ENCODE peak calls at places on chromosomes 3 and 15, in nine cellular contexts. One of them, this sample, is unnamed.

GRCh38 chr3:62445267-62445666 is 71.9 kb upstream of the FEZF2 start:
- DNase-seq in left ventricle myocardium inferior: no peak
- DNase-seq in mesothelial cell of epicardium: no peak
- DNase-seq in breast epithelium: no peak
- DNase-seq in A549: no peak
- DNase-seq in fibroblast of lung: peak; percentile 70
- DNase-seq in spleen: no peak
- DNase-seq in thoracic aorta: no peak
- DNase-seq in AG04450: no peak
- DNase-seq in this sample: peak; percentile 38

GRCh38 chr3:147141516-147141915 is 264.8 kb downstream of the ZIC4 start:
- DNase-seq in mesothelial cell of epicardium: no peak
- DNase-seq in A549: no peak
- DNase-seq in spleen: no peak
- DNase-seq in breast epithelium: no peak
- DNase-seq in left ventricle myocardium inferior: no peak
- DNase-seq in thoracic aorta: no peak
- DNase-seq in AG04450: no peak
- DNase-seq in fibroblast of lung: no peak
- DNase-seq in this sample: no peak

GRCh38 chr15:48617619-48618018 is 27.9 kb downstream of the FBN1 start:
- DNase-seq in mesothelial cell of epicardium: no peak
- DNase-seq in thoracic aorta: no peak
- DNase-seq in A549: no peak
- DNase-seq in spleen: peak; percentile 71
- DNase-seq in fibroblast of lung: peak; percentile 95
- DNase-seq in left ventricle myocardium inferior: peak; percentile 22
- DNase-seq in breast epithelium: no peak
- DNase-seq in AG04450: peak; percentile 90
- DNase-seq in this sample: peak; percentile 85

GRCh38 chr3:190094201-190094718 is 26.4 kb downstream of the P3H2 start:
- DNase-seq in left ventricle myocardium inferior: no peak
- DNase-seq in thoracic aorta: peak; percentile 31
- DNase-seq in breast epithelium: no peak
- DNase-seq in AG04450: no peak
- DNase-seq in mesothelial cell of epicardium: no peak
- DNase-seq in fibroblast of lung: peak; percentile 73
- DNase-seq in spleen: no peak
- DNase-seq in A549: no peak
- DNase-seq in this sample: peak; percentile 54

GRCh38 chr3:52001443-52001974 is 5.8 kb upstream of the RPL29 start:
- DNase-seq in mesothelial cell of epicardium: peak; percentile 94
- DNase-seq in left ventricle myocardium inferior: peak; percentile 77
- DNase-seq in thoracic aorta: no peak
- DNase-seq in fibroblast of lung: peak; percentile 54
- DNase-seq in A549: peak; percentile 85
- DNase-seq in AG04450: no peak
- DNase-seq in spleen: peak; percentile 94
- DNase-seq in breast epithelium: peak; percentile 56
- DNase-seq in this sample: peak; percentile 80

GRCh38 chr15:39896837-39897236 is 23.2 kb downstream of the GPR176 start:
- DNase-seq in left ventricle myocardium inferior: no peak
- DNase-seq in mesothelial cell of epicardium: no peak
- DNase-seq in breast epithelium: no peak
- DNase-seq in thoracic aorta: no peak
- DNase-seq in fibroblast of lung: peak; percentile 88
- DNase-seq in A549: no peak
- DNase-seq in AG04450: no peak
- DNase-seq in spleen: no peak
- DNase-seq in this sample: peak; percentile 36

GRCh38 chr3:182259579-182259978 is 533.7 kb upstream of the ATP11B start:
- DNase-seq in thoracic aorta: no peak
- DNase-seq in fibroblast of lung: no peak
- DNase-seq in mesothelial cell of epicardium: no peak
- DNase-seq in AG04450: no peak
- DNase-seq in spleen: no peak
- DNase-seq in left ventricle myocardium inferior: peak; percentile 14
- DNase-seq in breast epithelium: no peak
- DNase-seq in A549: no peak
- DNase-seq in this sample: no peak

GRCh38 chr3:4358273-4358672 is 55.1 kb downstream of the SETMAR start:
- DNase-seq in left ventricle myocardium inferior: no peak
- DNase-seq in spleen: no peak
- DNase-seq in mesothelial cell of epicardium: no peak
- DNase-seq in AG04450: no peak
- DNase-seq in fibroblast of lung: no peak
- DNase-seq in A549: no peak
- DNase-seq in thoracic aorta: no peak
- DNase-seq in breast epithelium: no peak
- DNase-seq in this sample: no peak

GRCh38 chr3:185820973-185821758 is 3.7 kb downstream of the IGF2BP2 start:
- DNase-seq in breast epithelium: no peak
- DNase-seq in left ventricle myocardium inferior: no peak
- DNase-seq in thoracic aorta: no peak
- DNase-seq in fibroblast of lung: peak; percentile 92
- DNase-seq in A549: peak; percentile 42
- DNase-seq in spleen: no peak
- DNase-seq in AG04450: peak; percentile 78
- DNase-seq in mesothelial cell of epicardium: no peak
- DNase-seq in this sample: peak; percentile 82

GRCh38 chr15:71802770-71803169 is 7.6 kb upstream of the NR2E3 start:
- DNase-seq in left ventricle myocardium inferior: no peak
- DNase-seq in A549: no peak
- DNase-seq in fibroblast of lung: no peak
- DNase-seq in breast epithelium: no peak
- DNase-seq in AG04450: no peak
- DNase-seq in thoracic aorta: no peak
- DNase-seq in spleen: no peak
- DNase-seq in mesothelial cell of epicardium: no peak
- DNase-seq in this sample: no peak

GRCh38 chr3:54213910-54214309 is 91.6 kb downstream of the CACNA2D3 start:
- DNase-seq in spleen: no peak
- DNase-seq in left ventricle myocardium inferior: no peak
- DNase-seq in breast epithelium: no peak
- DNase-seq in mesothelial cell of epicardium: no peak
- DNase-seq in A549: peak; percentile 2
- DNase-seq in fibroblast of lung: no peak
- DNase-seq in AG04450: no peak
- DNase-seq in thoracic aorta: no peak
- DNase-seq in this sample: no peak

GRCh38 chr3:98563661-98564281 is 29.6 kb downstream of the CPOX start:
- DNase-seq in left ventricle myocardium inferior: no peak
- DNase-seq in spleen: no peak
- DNase-seq in fibroblast of lung: peak; percentile 60
- DNase-seq in mesothelial cell of epicardium: no peak
- DNase-seq in A549: no peak
- DNase-seq in breast epithelium: no peak
- DNase-seq in thoracic aorta: no peak
- DNase-seq in AG04450: no peak
- DNase-seq in this sample: peak; percentile 71

GRCh38 chr15:66786222-66786621 is 84.2 kb downstream of the SMAD6 start:
- DNase-seq in spleen: no peak
- DNase-seq in left ventricle myocardium inferior: no peak
- DNase-seq in mesothelial cell of epicardium: no peak
- DNase-seq in fibroblast of lung: no peak
- DNase-seq in AG04450: no peak
- DNase-seq in breast epithelium: no peak
- DNase-seq in A549: no peak
- DNase-seq in thoracic aorta: no peak
- DNase-seq in this sample: no peak

GRCh38 chr3:30476373-30477082 is 129.9 kb upstream of the TGFBR2 start:
- DNase-seq in thoracic aorta: no peak
- DNase-seq in left ventricle myocardium inferior: no peak
- DNase-seq in spleen: no peak
- DNase-seq in breast epithelium: no peak
- DNase-seq in mesothelial cell of epicardium: no peak
- DNase-seq in A549: peak; percentile 43
- DNase-seq in AG04450: no peak
- DNase-seq in fibroblast of lung: peak; percentile 72
- DNase-seq in this sample: peak; percentile 73

GRCh38 chr3:132892956-132893355 is 145.2 kb upstream of the TMEM108 start:
- DNase-seq in A549: no peak
- DNase-seq in left ventricle myocardium inferior: no peak
- DNase-seq in mesothelial cell of epicardium: no peak
- DNase-seq in thoracic aorta: no peak
- DNase-seq in AG04450: no peak
- DNase-seq in spleen: no peak
- DNase-seq in fibroblast of lung: no peak
- DNase-seq in breast epithelium: peak; percentile 41
- DNase-seq in this sample: no peak

GRCh38 chr15:56468271-56468912 is 3.5 kb upstream of the MNS1 start:
- DNase-seq in spleen: no peak
- DNase-seq in left ventricle myocardium inferior: no peak
- DNase-seq in A549: no peak
- DNase-seq in fibroblast of lung: peak; percentile 42
- DNase-seq in breast epithelium: no peak
- DNase-seq in mesothelial cell of epicardium: no peak
- DNase-seq in thoracic aorta: no peak
- DNase-seq in AG04450: no peak
- DNase-seq in this sample: peak; percentile 38

GRCh38 chr3:197835509-197835908 is 44.5 kb downstream of the LRCH3 start:
- DNase-seq in mesothelial cell of epicardium: no peak
- DNase-seq in AG04450: no peak
- DNase-seq in A549: no peak
- DNase-seq in spleen: no peak
- DNase-seq in left ventricle myocardium inferior: no peak
- DNase-seq in breast epithelium: no peak
- DNase-seq in fibroblast of lung: no peak
- DNase-seq in thoracic aorta: no peak
- DNase-seq in this sample: no peak

GRCh38 chr3:155676252-155676981 is 68.5 kb downstream of the PLCH1 start:
- DNase-seq in fibroblast of lung: peak; percentile 32
- DNase-seq in thoracic aorta: no peak
- DNase-seq in breast epithelium: no peak
- DNase-seq in AG04450: no peak
- DNase-seq in left ventricle myocardium inferior: peak; percentile 30
- DNase-seq in A549: no peak
- DNase-seq in spleen: no peak
- DNase-seq in mesothelial cell of epicardium: peak; percentile 48
- DNase-seq in this sample: peak; percentile 58

GRCh38 chr3:13461169-13462124 is 18.7 kb upstream of the HDAC11 start:
- DNase-seq in fibroblast of lung: peak; percentile 37
- DNase-seq in mesothelial cell of epicardium: peak; percentile 70
- DNase-seq in breast epithelium: no peak
- DNase-seq in spleen: peak; percentile 90
- DNase-seq in A549: peak; percentile 58
- DNase-seq in AG04450: no peak
- DNase-seq in thoracic aorta: no peak
- DNase-seq in left ventricle myocardium inferior: peak; percentile 37
- DNase-seq in this sample: no peak
- TF ChIP-seq CTCF in fibroblast of lung: peak; percentile 58
- TF ChIP-seq CTCF in mesothelial cell of epicardium: peak; percentile 65
- TF ChIP-seq CTCF in breast epithelium: no peak
- TF ChIP-seq CTCF in spleen: peak; percentile 55
- TF ChIP-seq CTCF in A549: peak; percentile 55
- TF ChIP-seq CTCF in AG04450: peak; percentile 52
- TF ChIP-seq CTCF in thoracic aorta: peak; percentile 26
- TF ChIP-seq CTCF in left ventricle myocardium inferior: peak; percentile 49
- TF ChIP-seq CTCF in this sample: peak; percentile 47

GRCh38 chr3:127654374-127654773 is 18.4 kb upstream of the ABTB1 start:
- DNase-seq in spleen: no peak
- DNase-seq in left ventricle myocardium inferior: no peak
- DNase-seq in fibroblast of lung: no peak
- DNase-seq in mesothelial cell of epicardium: no peak
- DNase-seq in thoracic aorta: no peak
- DNase-seq in breast epithelium: no peak
- DNase-seq in A549: no peak
- DNase-seq in AG04450: no peak
- DNase-seq in this sample: no peak

GRCh38 chr3:127658234-127658633 is 14.5 kb upstream of the ABTB1 start:
- DNase-seq in spleen: no peak
- DNase-seq in left ventricle myocardium inferior: no peak
- DNase-seq in AG04450: no peak
- DNase-seq in breast epithelium: no peak
- DNase-seq in fibroblast of lung: no peak
- DNase-seq in thoracic aorta: no peak
- DNase-seq in A549: no peak
- DNase-seq in mesothelial cell of epicardium: no peak
- DNase-seq in this sample: no peak

GRCh38 chr3:127656906-127657305 is 15.8 kb upstream of the ABTB1 start:
- DNase-seq in mesothelial cell of epicardium: no peak
- DNase-seq in AG04450: no peak
- DNase-seq in breast epithelium: no peak
- DNase-seq in A549: no peak
- DNase-seq in spleen: no peak
- DNase-seq in thoracic aorta: no peak
- DNase-seq in fibroblast of lung: no peak
- DNase-seq in left ventricle myocardium inferior: no peak
- DNase-seq in this sample: no peak

GRCh38 chr3:127652246-127652995 is 20.3 kb upstream of the ABTB1 start:
- DNase-seq in thoracic aorta: no peak
- DNase-seq in left ventricle myocardium inferior: peak; percentile 45
- DNase-seq in A549: peak; percentile 70
- DNase-seq in AG04450: no peak
- DNase-seq in mesothelial cell of epicardium: peak; percentile 71
- DNase-seq in fibroblast of lung: peak; percentile 64
- DNase-seq in breast epithelium: no peak
- DNase-seq in spleen: peak; percentile 80
- DNase-seq in this sample: no peak

DNA sequence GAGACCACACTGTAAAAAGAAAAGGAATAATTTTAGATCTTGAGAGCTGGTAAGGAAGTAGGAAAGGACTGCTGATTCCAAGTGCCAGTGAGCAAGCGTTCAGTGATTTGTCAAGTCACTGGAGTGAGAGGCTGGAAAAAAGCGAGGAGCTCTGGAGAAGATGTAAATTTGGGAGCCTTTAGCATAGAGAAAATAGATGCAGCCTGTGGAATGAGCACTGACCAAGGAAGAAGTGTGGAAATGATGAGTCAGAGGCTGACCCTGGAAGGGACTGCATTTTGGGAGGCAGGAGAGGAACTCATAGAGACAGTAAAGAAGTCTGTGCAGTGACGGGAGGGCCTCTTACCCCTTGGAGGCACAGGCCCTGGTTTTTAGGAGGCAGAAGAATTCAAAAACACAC is 17.1 kb upstream of the ABTB1 start:
- DNase-seq in fibroblast of lung: peak; percentile 51
- DNase-seq in spleen: no peak
- DNase-seq in thoracic aorta: no peak
- DNase-seq in breast epithelium: no peak
- DNase-seq in A549: no peak
- DNase-seq in left ventricle myocardium inferior: no peak
- DNase-seq in mesothelial cell of epicardium: no peak
- DNase-seq in AG04450: no peak
- DNase-seq in this sample: peak; percentile 63
- TF ChIP-seq CTCF in fibroblast of lung: no peak
- TF ChIP-seq CTCF in spleen: no peak
- TF ChIP-seq CTCF in thoracic aorta: no peak
- TF ChIP-seq CTCF in breast epithelium: no peak
- TF ChIP-seq CTCF in A549: no peak
- TF ChIP-seq CTCF in left ventricle myocardium inferior: no peak
- TF ChIP-seq CTCF in mesothelial cell of epicardium: no peak
- TF ChIP-seq CTCF in AG04450: no peak
- TF ChIP-seq CTCF in this sample: no peak

GRCh38 chr3:135516143-135516542 is 449.4 kb upstream of the PPP2R3A start:
- DNase-seq in breast epithelium: no peak
- DNase-seq in left ventricle myocardium inferior: no peak
- DNase-seq in mesothelial cell of epicardium: no peak
- DNase-seq in AG04450: no peak
- DNase-seq in thoracic aorta: no peak
- DNase-seq in A549: no peak
- DNase-seq in fibroblast of lung: no peak
- DNase-seq in spleen: no peak
- DNase-seq in this sample: peak; percentile 38
- TF ChIP-seq CTCF in breast epithelium: no peak
- TF ChIP-seq CTCF in left ventricle myocardium inferior: no peak
- TF ChIP-seq CTCF in mesothelial cell of epicardium: no peak
- TF ChIP-seq CTCF in AG04450: peak; percentile 36
- TF ChIP-seq CTCF in thoracic aorta: no peak
- TF ChIP-seq CTCF in A549: no peak
- TF ChIP-seq CTCF in fibroblast of lung: peak; percentile 16
- TF ChIP-seq CTCF in spleen: peak; percentile 45
- TF ChIP-seq CTCF in this sample: peak; percentile 43

GRCh38 chr15:84816694-84817460 is at the start of gene ALPK3:
- DNase-seq in A549: no peak
- DNase-seq in thoracic aorta: no peak
- DNase-seq in breast epithelium: no peak
- DNase-seq in fibroblast of lung: no peak
- DNase-seq in spleen: no peak
- DNase-seq in AG04450: no peak
- DNase-seq in mesothelial cell of epicardium: peak; percentile 48
- DNase-seq in left ventricle myocardium inferior: peak; percentile 77
- DNase-seq in this sample: no peak
- TF ChIP-seq CTCF in A549: no peak
- TF ChIP-seq CTCF in thoracic aorta: peak; percentile 6
- TF ChIP-seq CTCF in breast epithelium: no peak
- TF ChIP-seq CTCF in fibroblast of lung: no peak
- TF ChIP-seq CTCF in spleen: no peak
- TF ChIP-seq CTCF in AG04450: no peak
- TF ChIP-seq CTCF in mesothelial cell of epicardium: no peak
- TF ChIP-seq CTCF in left ventricle myocardium inferior: peak; percentile 37
- TF ChIP-seq CTCF in this sample: no peak

This sample was measured in foreskin fibroblast.